ENCODE peak calls at places on chromosomes 3 and 15, in five cellular contexts. L, O, B, G and V are unnamed samples.

GRCh38 chr3:99920530-99921376 is 103.1 kb downstream of the CMSS1 start:
- ATAC-seq in L (peak; percentile 90), O (no peak), B (no peak), G (peak; percentile 73), V (no peak)

GRCh38 chr15:88983861-88984429 is 70.8 kb upstream of the MFGE8 start:
- ATAC-seq in L (no peak), O (no peak), B (no peak), G (no peak), V (no peak)

GRCh38 chr3:164845739-164846138 is 232.6 kb downstream of the SI start:
- ATAC-seq in L (no peak), O (no peak), B (no peak), G (no peak), V (no peak)

GRCh38 chr3:33882296-33882695 is 83.9 kb downstream of the PDCD6IP start:
- ATAC-seq in L (no peak), O (no peak), B (no peak), G (no peak), V (no peak)

GRCh38 chr15:43923553-43923952 is 96.8 kb downstream of the WDR76 start:
- ATAC-seq in L (no peak), O (no peak), B (no peak), G (no peak), V (no peak)

GRCh38 chr3:99503350-99503749 is 135.0 kb upstream of the COL8A1 start:
- ATAC-seq in L (no peak), O (no peak), B (no peak), G (peak; percentile 43), V (no peak)

GRCh38 chr15:39621961-39622360 is 41.1 kb downstream of the THBS1 start:
- ATAC-seq in L (no peak), O (no peak), B (no peak), G (no peak), V (no peak)

GRCh38 chr3:129051776-129052400 is 8.7 kb upstream of the GP9 start:
- ATAC-seq in L (peak; percentile 71), O (no peak), B (no peak), G (peak; percentile 30), V (no peak)

GRCh38 chr15:69158201-69158842 is 2.1 kb upstream of the GLCE start:
- ATAC-seq in L (no peak), O (no peak), B (no peak), G (no peak), V (no peak)

GRCh38 chr3:16987141-16987540 is 102.4 kb downstream of the PLCL2 start:
- ATAC-seq in L (no peak), O (no peak), B (no peak), G (no peak), V (no peak)

GRCh38 chr3:137360531-137361201 is 402.9 kb downstream of the IL20RB start:
- ATAC-seq in L (no peak), O (no peak), B (no peak), G (no peak), V (no peak)

GRCh38 chr15:69824877-69825406 is 272.8 kb downstream of the TLE3 start:
- ATAC-seq in L (no peak), O (no peak), B (no peak), G (no peak), V (no peak)

GRCh38 chr3:166860217-166860616 is 519.9 kb downstream of the ZBBX start:
- ATAC-seq in L (no peak), O (peak; percentile 55), B (no peak), G (no peak), V (no peak)

GRCh38 chr3:132753946-132754345 is 31.7 kb upstream of the NPHP3 start:
- ATAC-seq in L (no peak), O (no peak), B (no peak), G (no peak), V (no peak)

GRCh38 chr3:39327746-39328349 is 1.7 kb upstream of the CCR8 start:
- ATAC-seq in L (no peak), O (no peak), B (peak; percentile 94), G (no peak), V (peak; percentile 89)

GRCh38 chr15:33161209-33161608 is 33.3 kb downstream of the FMN1 start:
- ATAC-seq in L (no peak), O (no peak), B (no peak), G (no peak), V (no peak)

GRCh38 chr3:104549099-104549714 is 817.5 kb upstream of the ALCAM start:
- ATAC-seq in L (no peak), O (no peak), B (no peak), G (no peak), V (no peak)

GRCh38 chr3:108472011-108472591 is 38.3 kb downstream of the MYH15 start:
- ATAC-seq in L (no peak), O (peak; percentile 95), B (peak; percentile 57), G (peak; percentile 33), V (peak; percentile 90)

GRCh38 chr15:43235536-43235935 is 14.7 kb upstream of the EPB42 start:
- ATAC-seq in L (no peak), O (no peak), B (no peak), G (no peak), V (no peak)

GRCh38 chr3:128054363-128054762 is 2.1 kb downstream of the SEC61A1 start:
- ATAC-seq in L (no peak), O (peak; percentile 43), B (no peak), G (no peak), V (peak; percentile 10)

GRCh38 chr3:64650096-64650622 is 37.6 kb downstream of the ADAMTS9 start:
- ATAC-seq in L (no peak), O (no peak), B (no peak), G (no peak), V (no peak)

GRCh38 chr15:35858707-35859106 is 312.7 kb upstream of the DPH6 start:
- ATAC-seq in L (no peak), O (no peak), B (no peak), G (no peak), V (no peak)

GRCh38 chr15:82414536-82415191 is 15.0 kb upstream of the GOLGA6L9 start:
- ATAC-seq in L (no peak), O (no peak), B (no peak), G (no peak), V (no peak)

GRCh38 chr15:35933531-35933930 is 387.6 kb upstream of the DPH6 start:
- ATAC-seq in L (no peak), O (no peak), B (no peak), G (no peak), V (no peak)

GRCh38 chr3:99856437-99857220 is 39.0 kb downstream of the CMSS1 start:
- ATAC-seq in L (no peak), O (no peak), B (peak; percentile 87), G (no peak), V (peak; percentile 93)